ENCODE peak calls at places on chromosomes 16 and 17, in seven cellular contexts. M, S, I, U, Q, O and T are unnamed samples.

GRCh38 chr17:16419074-16419928 is 3.9 kb downstream of the TRPV2 start:
- DNase-seq in M (peak), S (peak), I (peak), U (no peak), Q (peak), O (no peak), T (no peak)

GRCh38 chr16:69048328-69049120 is 56.9 kb upstream of the HAS3 start:
- DNase-seq in M (no peak), S (no peak), I (no peak), U (no peak), Q (no peak), O (no peak), T (no peak)

GRCh38 chr16:81964808-81965207 is 46.5 kb downstream of the SDR42E1 start:
- DNase-seq in M (no peak), S (no peak), I (no peak), U (no peak), Q (no peak), O (no peak), T (no peak)

GRCh38 chr17:27466748-27467375 is 10.6 kb downstream of the KSR1 start:
- DNase-seq in M (no peak), S (no peak), I (no peak), U (no peak), Q (no peak), O (no peak), T (no peak)

GRCh38 chr17:38898812-38899348 is 26.5 kb upstream of the LASP1NB start:
- DNase-seq in M (peak), S (no peak), I (no peak), U (no peak), Q (peak), O (no peak), T (no peak)

GRCh38 chr17:11853321-11854151 is 143.7 kb downstream of the ZNF18 start:
- DNase-seq in M (peak), S (no peak), I (no peak), U (no peak), Q (no peak), O (no peak), T (no peak)

GRCh38 chr16:2473999-2474876 is 689 bp upstream of the TBC1D24 start:
- DNase-seq in M (no peak), S (no peak), I (peak), U (no peak), Q (peak), O (peak), T (peak)

GRCh38 chr16:24516900-24517669 is 22.3 kb upstream of the RBBP6 start:
- DNase-seq in M (peak), S (peak), I (peak), U (peak), Q (peak), O (peak), T (peak)

GRCh38 chr17:2453325-2453724 is 52.5 kb upstream of the MNT start:
- DNase-seq in M (no peak), S (no peak), I (no peak), U (no peak), Q (no peak), O (no peak), T (no peak)

GRCh38 chr17:55443904-55444303 is 22.3 kb upstream of the MMD start:
- DNase-seq in M (no peak), S (no peak), I (no peak), U (no peak), Q (no peak), O (no peak), T (no peak)

GRCh38 chr16:31916056-31916488 is 42.5 kb downstream of the ZNF267 start:
- DNase-seq in M (no peak), S (no peak), I (no peak), U (no peak), Q (no peak), O (no peak), T (no peak)

GRCh38 chr16:89330177-89330856 is 112.8 kb downstream of the ZNF778 start:
- DNase-seq in M (peak), S (peak), I (no peak), U (peak), Q (peak), O (no peak), T (no peak)

GRCh38 chr16:70688266-70688742 is 2.5 kb upstream of the MTSS2 start:
- DNase-seq in M (peak), S (no peak), I (peak), U (no peak), Q (peak), O (no peak), T (peak)

GRCh38 chr16:76956394-76956793 is 234.6 kb upstream of the MON1B start:
- DNase-seq in M (no peak), S (no peak), I (no peak), U (no peak), Q (peak), O (no peak), T (no peak)

GRCh38 chr17:49511810-49512209 is 16.7 kb downstream of the NGFR start:
- DNase-seq in M (no peak), S (no peak), I (no peak), U (no peak), Q (no peak), O (no peak), T (no peak)

GRCh38 chr17:54694287-54694887 is 206.3 kb upstream of the TOM1L1 start:
- DNase-seq in M (no peak), S (no peak), I (no peak), U (no peak), Q (no peak), O (no peak), T (no peak)

GRCh38 chr16:85162478-85163277 is 50.4 kb upstream of the CIBAR2 start:
- DNase-seq in M (peak), S (no peak), I (peak), U (no peak), Q (peak), O (no peak), T (peak)

GRCh38 chr17:12545877-12546513 is 119.7 kb upstream of the MYOCD start:
- DNase-seq in M (peak), S (no peak), I (peak), U (peak), Q (peak), O (peak), T (no peak)

GRCh38 chr17:58525239-58525638 is 10.8 kb upstream of the MTMR4 start:
- DNase-seq in M (peak), S (no peak), I (peak), U (no peak), Q (peak), O (no peak), T (peak)

GRCh38 chr17:38921756-38922411 is 3.5 kb upstream of the LASP1NB start:
- DNase-seq in M (no peak), S (no peak), I (no peak), U (no peak), Q (no peak), O (no peak), T (no peak)

GRCh38 chr16:57606147-57606846 is 22.1 kb upstream of the ADGRG1 start:
- DNase-seq in M (no peak), S (no peak), I (no peak), U (no peak), Q (no peak), O (no peak), T (no peak)

GRCh38 chr17:80111702-80112470 is 10.5 kb downstream of the GAA start:
- DNase-seq in M (no peak), S (no peak), I (no peak), U (no peak), Q (no peak), O (no peak), T (no peak)

GRCh38 chr17:556431-556995 is 158.1 kb downstream of the VPS53 start:
- DNase-seq in M (peak), S (no peak), I (no peak), U (no peak), Q (no peak), O (peak), T (no peak)

GRCh38 chr16:57358527-57359095 is at the start of gene CCL22:
- DNase-seq in M (no peak), S (peak), I (no peak), U (no peak), Q (no peak), O (no peak), T (no peak)

GRCh38 chr17:79905832-79906231 is 66.6 kb upstream of the CBX4 start:
- DNase-seq in M (no peak), S (peak), I (no peak), U (peak), Q (peak), O (no peak), T (no peak)

GRCh38 chr17:48752399-48753288 is 24.1 kb upstream of the HOXB13 start:
- DNase-seq in M (no peak), S (no peak), I (peak), U (no peak), Q (no peak), O (no peak), T (no peak)

GRCh38 chr16:1144476-1145382 is 8.2 kb upstream of the CACNA1H start:
- DNase-seq in M (no peak), S (no peak), I (no peak), U (no peak), Q (no peak), O (peak), T (no peak)

GRCh38 chr17:63998721-63999679 is 849 bp downstream of the PRR29 start:
- DNase-seq in M (no peak), S (no peak), I (no peak), U (no peak), Q (no peak), O (peak), T (peak)

GRCh38 chr17:57756941-57757340 is 11.8 kb upstream of the CCDC182 start:
- DNase-seq in M (no peak), S (no peak), I (no peak), U (no peak), Q (no peak), O (peak), T (no peak)

GRCh38 chr16:74271879-74272278 is 24.7 kb upstream of the PSMD7 start:
- DNase-seq in M (peak), S (no peak), I (no peak), U (no peak), Q (peak), O (no peak), T (no peak)

GRCh38 chr16:25747160-25747758 is 55.5 kb downstream of the HS3ST4 start:
- DNase-seq in M (no peak), S (no peak), I (no peak), U (no peak), Q (no peak), O (peak), T (no peak)

GRCh38 chr17:70119961-70120360 is 44.9 kb downstream of the KCNJ16 start:
- DNase-seq in M (peak), S (no peak), I (peak), U (no peak), Q (peak), O (no peak), T (no peak)
- H3K4me3 ChIP-seq in M (no peak), S (no peak), I (no peak), U (no peak), Q (no peak), O (no peak), T (no peak)

DNA sequence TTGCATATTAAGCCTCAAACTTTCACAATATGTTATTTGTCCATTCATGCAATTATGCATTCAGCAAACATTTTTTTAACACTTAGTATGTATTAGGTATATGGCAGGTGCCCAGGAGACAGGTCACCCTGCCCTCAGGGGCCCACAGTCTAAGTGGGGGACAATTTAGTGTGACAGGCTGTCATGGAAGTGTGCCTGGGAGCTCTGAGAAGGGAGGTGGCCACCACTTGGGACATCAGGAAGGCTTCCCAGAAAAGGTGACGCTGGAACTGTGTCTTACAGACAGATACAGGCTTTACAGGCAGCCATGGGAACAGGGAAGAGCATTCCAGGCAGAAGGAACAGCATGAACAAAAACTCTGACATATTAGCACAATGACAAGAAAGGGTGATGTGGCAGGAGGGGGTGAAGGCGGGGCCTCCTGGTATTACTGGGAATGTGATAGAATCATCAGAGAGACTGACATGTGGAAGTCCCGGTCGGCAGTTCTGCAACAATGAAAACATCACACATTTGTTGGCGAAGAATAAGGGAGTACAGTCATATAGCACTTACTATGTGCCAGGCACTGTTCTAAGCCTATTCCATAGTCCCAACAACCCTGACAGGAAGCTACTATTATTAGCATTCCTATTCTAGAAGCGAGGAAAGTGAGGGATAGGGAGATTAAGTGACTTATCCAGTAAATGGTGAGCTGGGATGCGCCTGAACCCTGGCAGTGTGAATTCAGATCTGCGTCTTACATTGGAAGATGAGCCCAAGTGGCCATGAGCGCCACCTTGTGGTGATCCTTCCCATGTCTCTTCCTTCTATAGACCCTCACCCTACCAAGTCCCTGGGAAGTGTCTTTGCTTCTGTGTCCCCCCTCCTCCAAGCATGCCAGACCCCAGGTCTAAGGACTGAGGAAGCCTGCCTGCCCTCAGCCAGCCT is 13.7 kb downstream of the FMNL1 start:
- DNase-seq in M (peak), S (peak), I (peak), U (peak), Q (peak), O (peak), T (peak)
- TF ChIP-seq CTCF in M (peak), S (peak), I (peak), U (peak), Q (peak), O (peak), T (peak)

GRCh38 chr17:4673986-4674770 is 29.8 kb downstream of the PELP1 start:
- DNase-seq in M (no peak), S (no peak), I (no peak), U (no peak), Q (no peak), O (no peak), T (no peak)
- H3K4me3 ChIP-seq in M (no peak), S (no peak), I (no peak), U (no peak), Q (no peak), O (no peak), T (no peak)

GRCh38 chr17:75758131-75758905 is 6.7 kb downstream of the GALK1 start:
- DNase-seq in M (no peak), S (no peak), I (no peak), U (no peak), Q (no peak), O (no peak), T (no peak)
- TF ChIP-seq CTCF in M (peak), S (peak), I (peak), U (peak), Q (peak), O (peak), T (no peak)

DNA sequence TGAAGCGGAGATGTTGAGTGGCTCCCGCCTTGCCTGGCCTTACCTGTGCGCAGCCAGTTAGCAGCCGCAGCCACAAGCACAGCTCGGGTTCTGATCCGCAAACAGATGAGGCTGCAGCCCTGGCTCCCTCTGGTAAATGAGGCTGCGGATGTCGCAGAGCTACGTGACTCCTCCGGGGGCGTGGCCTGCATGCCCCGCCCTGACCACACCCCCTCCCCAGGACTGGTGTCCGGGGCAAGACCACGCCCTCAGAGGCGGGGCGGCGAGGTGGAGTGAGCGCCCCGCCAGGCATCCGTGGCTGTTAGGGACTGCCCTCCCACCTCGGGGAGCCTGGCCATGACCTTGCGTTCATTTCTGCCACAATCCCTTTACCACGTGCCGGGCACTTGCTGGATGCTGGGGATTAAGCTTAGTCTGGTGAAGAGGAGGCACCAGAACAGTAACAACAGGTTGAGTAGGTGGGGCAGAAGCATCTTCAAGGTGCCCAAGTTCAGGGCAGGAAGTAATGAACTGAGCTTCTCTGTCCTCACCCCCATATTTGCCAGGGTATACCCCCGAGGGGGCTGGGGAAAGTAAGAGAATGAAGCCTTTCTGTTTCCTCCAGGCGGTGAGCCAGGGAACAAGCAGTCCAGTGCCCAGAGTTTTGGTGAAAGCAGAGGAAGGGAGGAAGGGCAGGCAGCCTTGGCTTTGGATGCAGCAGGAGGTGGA is at the start of gene ALDOC:
- DNase-seq in M (peak), S (peak), I (peak), U (peak), Q (peak), O (peak), T (peak)
- H3K4me3 ChIP-seq in M (peak), S (no peak), I (peak), U (peak), Q (peak), O (peak), T (peak)

GRCh38 chr17:77400445-77400870 is 259.7 kb downstream of the SEC14L1 start:
- DNase-seq in M (no peak), S (no peak), I (peak), U (no peak), Q (no peak), O (peak), T (no peak)
- TF ChIP-seq CTCF in M (peak), S (no peak), I (peak), U (no peak), Q (peak), O (peak), T (peak)

GRCh38 chr16:67279296-67280089 is at the start of gene PLEKHG4:
- DNase-seq in M (peak), S (peak), I (peak), U (peak), Q (peak), O (peak), T (peak)
- H3K4me3 ChIP-seq in M (peak), S (peak), I (peak), U (peak), Q (peak), O (peak), T (peak)

GRCh38 chr17:44919885-44920564 is 4.7 kb upstream of the GFAP start:
- DNase-seq in M (peak), S (peak), I (peak), U (peak), Q (peak), O (peak), T (peak)
- TF ChIP-seq CTCF in M (peak), S (peak), I (peak), U (peak), Q (peak), O (peak), T (peak)

GRCh38 chr17:43406676-43407645 is 8.2 kb downstream of the ARL4D start:
- DNase-seq in M (peak), S (no peak), I (peak), U (no peak), Q (peak), O (no peak), T (no peak)
- H3K4me3 ChIP-seq in M (no peak), S (no peak), I (no peak), U (no peak), Q (no peak), O (no peak), T (no peak)